ENCODE peak calls at places on chromosomes 16 and 17, in four cellular contexts. L is HCT116, O is K562, M is HepG2. H is an unnamed sample.
A peak's percentile ranks its signal among the peaks of the same experiment; 100 is the strongest.

GRCh38 chr16:84059111-84059510 is 16.5 kb upstream of the SLC38A8 start:
- DNase-seq in L (no peak), O (no peak), M (no peak), H (no peak)

GRCh38 chr17:79393358-79394038 is 217.4 kb downstream of the RBFOX3 start:
- DNase-seq in L (peak; percentile 37), O (peak; percentile 83), M (peak; percentile 50), H (no peak)

GRCh38 chr17:9363440-9364350 is 211.9 kb downstream of the STX8 start:
- DNase-seq in L (peak; percentile 7), O (no peak), M (no peak), H (no peak)

GRCh38 chr17:81161536-81161935 is 3.8 kb upstream of the PVALEF start:
- DNase-seq in L (no peak), O (no peak), M (no peak), H (no peak)

GRCh38 chr16:50884066-50884860 is 142.4 kb downstream of the CYLD start:
- DNase-seq in L (no peak), O (peak; percentile 81), M (peak; percentile 30), H (no peak)

GRCh38 chr17:35875439-35876139 is 4.6 kb downstream of the CCL5 start:
- DNase-seq in L (no peak), O (no peak), M (peak; percentile 46), H (no peak)

GRCh38 chr16:57997528-57998265 is 2.8 kb downstream of the ZNF319 start:
- DNase-seq in L (no peak), O (no peak), M (no peak), H (no peak)

GRCh38 chr16:79047337-79047736 is 553.2 kb downstream of the MAF start:
- DNase-seq in L (no peak), O (peak; percentile 20), M (peak; percentile 29), H (peak; percentile 5)

GRCh38 chr16:71843517-71844031 is 2.2 kb upstream of the ATXN1L start:
- DNase-seq in L (no peak), O (no peak), M (no peak), H (no peak)

GRCh38 chr17:29566473-29567361 is at the start of gene ABHD15:
- DNase-seq in L (peak; percentile 19), O (no peak), M (peak; percentile 35), H (no peak)

GRCh38 chr17:64002658-64003525 is 4.7 kb downstream of the PRR29 start:
- DNase-seq in L (no peak), O (peak; percentile 6), M (no peak), H (no peak)

GRCh38 chr17:73309727-73310555 is 1.9 kb downstream of the CDC42EP4 start:
- DNase-seq in L (no peak), O (no peak), M (no peak), H (no peak)

GRCh38 chr16:84408314-84408690 is 40.0 kb downstream of the ATP2C2 start:
- DNase-seq in L (no peak), O (no peak), M (no peak), H (no peak)

GRCh38 chr16:49889725-49890397 is 33.9 kb upstream of the ZNF423 start:
- DNase-seq in L (peak; percentile 38), O (no peak), M (no peak), H (no peak)

GRCh38 chr16:73062640-73063283 is 14.8 kb upstream of the ZFHX3 start:
- DNase-seq in L (no peak), O (no peak), M (no peak), H (no peak)

GRCh38 chr16:69143116-69143515 is 10.7 kb downstream of the UTP4 start:
- DNase-seq in L (no peak), O (peak; percentile 41), M (peak; percentile 30), H (no peak)
- TF ChIP-seq TCF7L2 in L (no peak), O (no peak), M (no peak), H (no peak)

GRCh38 chr16:12321363-12321762 is 344.8 kb downstream of the SNX29 start:
- DNase-seq in L (no peak), O (no peak), M (peak; percentile 66), H (no peak)

GRCh38 chr16:12320298-12320706 is 343.8 kb downstream of the SNX29 start:
- DNase-seq in L (no peak), O (no peak), M (no peak), H (no peak)

GRCh38 chr16:12324152-12324551 is 347.6 kb downstream of the SNX29 start:
- DNase-seq in L (no peak), O (no peak), M (no peak), H (no peak)

GRCh38 chr16:12319464-12320030 is 343.0 kb downstream of the SNX29 start:
- DNase-seq in L (no peak), O (no peak), M (no peak), H (no peak)

DNA sequence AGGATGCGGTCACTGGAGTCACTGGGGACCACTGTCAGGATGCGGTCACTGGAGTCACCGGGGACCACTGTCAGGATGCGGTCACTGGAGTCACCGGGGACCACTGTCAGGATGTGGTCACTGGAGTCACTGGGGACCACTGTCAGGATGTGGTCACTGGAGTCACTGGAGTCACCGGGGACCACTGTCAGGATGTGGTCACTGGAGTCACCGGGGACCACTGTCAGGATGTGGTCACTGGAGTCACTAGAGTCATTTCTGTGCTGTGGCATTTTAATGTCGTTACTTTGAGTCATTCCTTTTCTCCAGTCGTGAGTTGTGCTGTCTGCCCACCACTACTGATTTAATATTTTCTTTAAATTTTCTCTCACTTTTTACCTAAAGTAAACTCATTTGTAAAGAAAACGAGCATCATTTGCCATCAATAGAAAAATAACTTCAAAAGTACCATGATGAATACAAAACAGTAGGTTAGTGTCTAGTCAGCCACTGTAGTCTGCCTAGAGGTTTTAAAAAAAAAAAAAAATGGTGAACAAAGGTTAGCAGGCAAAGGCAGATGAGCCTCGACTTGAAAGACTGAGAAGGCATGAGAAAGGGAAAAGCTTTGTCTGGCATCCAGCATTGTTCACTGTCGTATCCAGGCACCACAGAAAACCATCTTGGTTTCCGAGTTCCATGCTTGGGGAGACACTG is 346.6 kb downstream of the SNX29 start:
- DNase-seq in L (no peak), O (no peak), M (no peak), H (no peak)
- TF ChIP-seq TCF7L2 in L (no peak), O (no peak), M (no peak), H (no peak)

GRCh38 chr17:3968886-3969524 is 4.8 kb upstream of the ATP2A3 start:
- DNase-seq in L (no peak), O (peak; percentile 63), M (no peak), H (no peak)
- TF ChIP-seq TCF7L2 in L (no peak), O (no peak), M (no peak), H (no peak)

DNA sequence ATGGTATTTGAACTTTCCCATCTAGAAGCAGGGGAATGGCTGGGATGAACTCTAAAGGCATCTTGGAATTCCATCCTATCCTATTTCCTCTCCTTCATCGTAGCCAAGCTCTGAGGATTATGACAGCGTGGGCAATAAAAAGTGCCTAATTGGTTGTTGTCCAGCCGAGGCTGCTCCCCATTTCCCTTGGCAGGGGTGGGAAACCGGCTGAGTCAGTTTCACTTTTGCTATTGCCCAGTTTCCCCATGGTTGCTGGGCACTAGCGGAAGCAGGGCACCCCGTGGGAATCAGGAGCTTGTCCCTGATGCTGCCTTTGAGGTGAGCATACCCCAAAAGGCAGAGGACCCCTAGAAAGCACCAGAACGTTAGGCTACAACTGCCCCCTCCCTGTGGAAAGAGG is 13.8 kb upstream of the SP2 start:
- DNase-seq in L (no peak), O (no peak), M (no peak), H (no peak)
- TF ChIP-seq TCF7L2 in L (no peak), O (no peak), M (no peak), H (no peak)

DNA sequence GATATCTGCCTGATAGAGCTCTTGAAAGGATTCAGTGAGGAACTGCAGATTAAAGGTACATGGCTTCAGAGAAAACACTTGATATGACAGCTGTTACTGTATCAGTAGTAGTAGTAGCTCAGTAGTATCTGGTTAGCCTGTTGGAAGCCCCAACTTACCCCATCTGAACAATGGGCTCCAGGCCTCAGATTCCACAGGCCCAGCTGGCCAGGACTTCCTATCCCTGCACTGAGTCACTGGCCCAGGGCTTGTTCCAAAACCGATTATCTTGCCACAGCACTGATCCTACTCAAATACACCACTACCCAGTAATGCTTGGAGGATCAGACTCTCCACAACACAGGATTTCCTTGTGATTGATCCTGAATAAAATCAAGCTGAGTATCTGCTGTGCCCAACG is 32.6 kb downstream of the DCUN1D3 start:
- DNase-seq in L (no peak), O (no peak), M (no peak), H (no peak)
- TF ChIP-seq TCF7L2 in L (no peak), O (no peak), M (no peak), H (no peak)

GRCh38 chr16:89629827-89630610 is 16.6 kb downstream of the DPEP1 start:
- DNase-seq in L (no peak), O (no peak), M (peak; percentile 57), H (no peak)
- TF ChIP-seq TCF7L2 in L (no peak), O (no peak), M (no peak), H (no peak)

DNA sequence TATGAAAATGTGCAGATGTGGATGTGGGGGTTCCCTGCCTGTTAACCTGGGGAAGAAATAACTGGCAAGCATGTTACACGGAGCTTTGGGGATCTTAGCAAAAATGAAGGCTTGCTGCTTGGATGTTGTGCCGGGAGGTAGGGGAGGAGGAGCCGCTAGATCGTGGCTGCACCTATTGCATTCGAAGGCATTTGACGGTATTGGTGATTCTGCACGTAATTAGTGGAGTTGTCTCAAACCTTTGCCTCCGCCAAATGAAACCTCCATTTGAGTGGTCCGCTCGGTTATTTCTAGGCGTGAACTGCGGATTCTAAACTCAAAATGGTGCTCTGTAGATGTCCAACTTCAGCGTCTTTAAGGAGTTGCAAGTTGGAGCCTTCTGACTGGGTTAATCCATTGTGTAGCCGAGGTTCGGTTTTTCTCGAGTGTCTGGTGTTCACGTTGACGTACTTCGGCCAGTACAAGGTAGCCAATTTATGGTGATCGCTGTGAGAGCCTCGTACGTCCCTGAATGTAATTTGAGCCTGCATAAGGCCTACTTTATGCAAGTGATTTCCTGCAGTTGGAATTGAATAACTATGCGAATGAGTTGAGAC is 1.5 kb downstream of the TNRC6C start:
- DNase-seq in L (no peak), O (no peak), M (no peak), H (no peak)
- TF ChIP-seq TCF7L2 in L (no peak), O (no peak), M (no peak), H (no peak)

GRCh38 chr16:20894388-20894787 is 5.8 kb downstream of the DCUN1D3 start:
- DNase-seq in L (no peak), O (no peak), M (peak; percentile 46), H (no peak)
- TF ChIP-seq TCF7L2 in L (no peak), O (no peak), M (no peak), H (no peak)